ENCODE peak calls at places on chromosomes 1 and 21, in four cellular contexts. H, Z, V and C are unnamed samples.

GRCh38 chr1:200550367-200550766 is 70.2 kb downstream of the KIF14 start:
- DNase-seq in Z (no peak), V (no peak), H (no peak), C (no peak)

GRCh38 chr21:30881480-30881879 is at the start of gene KRTAP11-1:
- DNase-seq in Z (no peak), V (no peak), H (no peak), C (no peak)

GRCh38 chr1:6459850-6460265 is 6.1 kb downstream of the TNFRSF25 start:
- DNase-seq in V (no peak), H (no peak), Z (no peak), C (no peak)

GRCh38 chr1:67060811-67061218 is 6.9 kb upstream of the SLC35D1 start:
- DNase-seq in H (peak), V (peak), Z (no peak), C (no peak)

GRCh38 chr1:168693872-168694238 is 35.2 kb downstream of the DPT start:
- DNase-seq in Z (no peak), H (no peak), V (no peak), C (no peak)

GRCh38 chr1:58290685-58291372 is 255.7 kb downstream of the OMA1 start:
- DNase-seq in Z (no peak), V (no peak), H (no peak), C (no peak)

GRCh38 chr1:44701141-44701573 is 26.6 kb downstream of the ARMH1 start:
- DNase-seq in H (no peak), Z (no peak), V (peak), C (no peak)

GRCh38 chr1:27970401-27970800 is 10.6 kb downstream of the XKR8 start:
- DNase-seq in H (no peak), V (no peak), Z (no peak), C (no peak)

GRCh38 chr1:71921197-71921596 is 361.1 kb downstream of the NEGR1 start:
- DNase-seq in V (no peak), H (no peak), Z (no peak), C (no peak)

GRCh38 chr1:210332233-210332632 is 3.5 kb downstream of the HHAT start:
- DNase-seq in Z (no peak), V (no peak), H (no peak), C (no peak)

GRCh38 chr1:51516639-51517158 is 2.4 kb downstream of the EPS15 start:
- DNase-seq in Z (no peak), V (no peak), H (no peak), C (no peak)

GRCh38 chr1:34806396-34806795 is 13.6 kb downstream of the GJA4 start:
- DNase-seq in H (no peak), Z (no peak), V (no peak), C (no peak)

GRCh38 chr1:37158113-37158749 is 123.9 kb upstream of the GRIK3 start:
- DNase-seq in V (no peak), H (no peak), Z (no peak), C (no peak)

GRCh38 chr1:151352001-151352718 is 5.1 kb upstream of the RFX5 start:
- DNase-seq in Z (no peak), H (no peak), V (peak), C (no peak)

GRCh38 chr1:156898151-156898550 is 4.6 kb downstream of the PEAR1 start:
- DNase-seq in V (peak), Z (no peak), H (no peak), C (peak)

GRCh38 chr1:156406229-156406628 is 37.2 kb downstream of the RHBG start:
- DNase-seq in V (no peak), H (no peak), Z (no peak), C (no peak)

GRCh38 chr1:205593967-205594366 is 37.8 kb downstream of the ELK4 start:
- DNase-seq in V (no peak), Z (no peak), H (no peak), C (no peak)

GRCh38 chr1:98749152-98749756 is 87.7 kb downstream of the SNX7 start:
- DNase-seq in V (no peak), H (no peak), Z (no peak), C (no peak)

GRCh38 chr1:115495603-115496002 is 146.2 kb upstream of the VANGL1 start:
- DNase-seq in H (no peak), V (no peak), Z (no peak), C (no peak)

GRCh38 chr1:234778215-234779159 is 168.5 kb upstream of the IRF2BP2 start:
- DNase-seq in V (no peak), H (peak), Z (no peak), C (no peak)

GRCh38 chr1:154951901-154952657 is 3.8 kb downstream of the PBXIP1 start:
- DNase-seq in H (no peak), V (no peak), Z (no peak), C (peak)

GRCh38 chr1:164577291-164577690 is 18.3 kb downstream of the PBX1 start:
- DNase-seq in Z (no peak), V (no peak), H (no peak), C (no peak)

GRCh38 chr1:64811131-64811530 is 66.3 kb downstream of the RAVER2 start:
- DNase-seq in V (no peak), Z (no peak), H (no peak), C (no peak)

GRCh38 chr1:7705048-7705907 is 65.8 kb upstream of the VAMP3 start:
- DNase-seq in V (no peak), Z (no peak), H (no peak), C (peak)

GRCh38 chr21:44535963-44536362 is 4.0 kb downstream of the KRTAP10-1 start:
- DNase-seq in H (no peak), V (no peak), Z (no peak), C (no peak)
- TF ChIP-seq PBX3 in H (no peak), V (no peak), Z (no peak), C (no peak)

DNA sequence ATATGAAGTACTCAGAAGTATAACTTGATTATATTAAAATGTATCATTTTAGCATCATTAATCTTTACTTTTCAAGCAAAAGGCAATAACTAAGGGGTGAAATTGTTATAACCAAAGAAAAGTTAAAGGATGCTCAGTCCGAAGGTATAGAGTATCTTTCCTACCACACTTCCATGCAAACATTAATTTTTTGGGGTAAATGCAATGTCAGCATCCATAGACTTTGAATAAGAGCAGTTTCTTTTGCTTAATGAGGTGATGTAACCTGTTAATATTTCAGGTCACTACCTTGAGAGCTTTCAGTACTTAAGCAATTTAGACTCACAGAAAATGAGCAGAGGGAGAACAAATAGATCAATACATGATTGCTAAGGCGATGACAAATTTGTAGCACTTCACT is 1093.5 kb downstream of the PLA2G4A start:
- DNase-seq in V (no peak), Z (no peak), H (no peak), C (no peak)
- TF ChIP-seq PBX3 in V (no peak), Z (no peak), H (no peak), C (no peak)

GRCh38 chr1:197615693-197616011 is 159.6 kb downstream of the DENND1B start:
- DNase-seq in V (peak), H (no peak), Z (no peak), C (no peak)

GRCh38 chr1:197619008-197619640 is 156.2 kb downstream of the DENND1B start:
- DNase-seq in V (peak), Z (no peak), H (no peak), C (no peak)

GRCh38 chr1:197618065-197618464 is 157.2 kb downstream of the DENND1B start:
- DNase-seq in H (no peak), Z (no peak), V (peak), C (no peak)

GRCh38 chr1:197620660-197621273 is 154.5 kb downstream of the DENND1B start:
- DNase-seq in H (no peak), V (peak), Z (no peak), C (no peak)

GRCh38 chr1:197614916-197615692 is 160.2 kb downstream of the DENND1B start:
- DNase-seq in V (peak), Z (peak), H (no peak), C (no peak)
- TF ChIP-seq PBX3 in V (no peak), Z (no peak), H (no peak), C (no peak)

GRCh38 chr1:220818421-220819173 is 31.9 kb downstream of the MTARC1 start:
- DNase-seq in Z (no peak), V (no peak), H (no peak), C (no peak)
- TF ChIP-seq PBX3 in Z (no peak), V (no peak), H (no peak), C (no peak)

GRCh38 chr21:42310411-42311001 is 4.7 kb downstream of the TFF3 start:
- DNase-seq in Z (no peak), V (no peak), H (no peak), C (no peak)
- TF ChIP-seq PBX3 in Z (no peak), V (no peak), H (no peak), C (no peak)

DNA sequence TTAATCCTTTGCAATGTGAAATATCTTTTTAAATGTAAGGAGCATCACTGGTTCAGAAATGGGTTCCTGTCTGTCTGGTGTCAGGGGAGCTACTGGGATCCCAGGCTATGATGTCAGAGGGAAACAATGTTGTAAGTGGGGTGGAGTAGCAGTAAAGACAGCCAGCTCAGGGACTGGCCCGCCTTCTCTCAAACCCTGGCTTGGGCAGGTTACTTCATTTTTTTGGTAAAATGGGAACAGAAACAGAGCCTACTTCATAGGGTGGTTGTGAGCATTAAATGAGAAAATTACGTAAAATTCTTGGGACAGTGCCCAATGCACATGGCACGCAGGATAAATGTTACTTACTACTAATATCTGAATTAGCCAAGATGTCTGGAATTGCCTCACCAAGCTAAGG is 30.7 kb upstream of the IL20 start:
- DNase-seq in H (no peak), Z (no peak), V (no peak), C (no peak)
- TF ChIP-seq PBX3 in H (no peak), Z (no peak), V (no peak), C (no peak)

DNA sequence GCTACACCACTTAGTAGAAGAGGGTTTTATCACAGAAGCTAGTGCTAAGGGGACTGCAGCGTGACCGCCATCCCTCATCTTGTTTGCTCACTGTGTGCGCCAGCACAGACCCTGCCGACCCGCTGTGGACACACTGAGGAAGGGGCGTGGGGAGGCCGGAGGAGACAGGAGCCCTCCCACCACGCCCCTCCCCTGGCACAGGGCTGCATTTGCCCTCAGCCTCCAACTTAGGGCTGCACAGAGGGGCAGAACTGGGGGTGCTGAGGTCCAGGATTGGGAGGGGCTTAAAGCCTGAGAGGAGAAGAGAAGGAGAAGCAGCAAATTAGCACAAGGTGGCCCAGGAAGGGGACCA is 37.2 kb downstream of the RRP1 start:
- DNase-seq in Z (no peak), H (no peak), V (no peak), C (peak)
- TF ChIP-seq PBX3 in Z (no peak), H (no peak), V (no peak), C (no peak)

GRCh38 chr1:10525208-10525607 is 50.5 kb downstream of the PEX14 start:
- DNase-seq in Z (no peak), V (no peak), H (no peak), C (no peak)
- TF ChIP-seq PBX3 in Z (no peak), V (no peak), H (no peak), C (no peak)

DNA sequence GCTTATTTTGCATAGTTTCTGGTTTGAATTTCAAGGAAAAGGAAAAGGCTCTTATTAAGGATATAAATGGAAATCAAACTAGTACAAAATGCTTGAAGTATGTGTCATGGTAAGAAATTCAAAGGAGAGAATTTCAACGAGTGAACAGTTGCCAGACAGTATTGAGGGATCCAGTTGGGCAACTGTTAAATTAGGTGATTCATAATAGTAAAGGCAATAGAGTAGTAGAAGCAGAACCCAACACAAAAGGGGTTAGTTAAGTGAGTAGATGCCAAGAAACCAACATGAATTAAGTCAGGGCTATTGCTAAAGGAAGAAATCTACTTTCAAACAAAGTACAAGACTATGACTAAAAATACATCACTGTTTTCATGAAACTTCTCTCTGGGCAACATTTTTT is 1.0 kb downstream of the GBP5 start:
- DNase-seq in V (no peak), Z (no peak), H (no peak), C (no peak)
- TF ChIP-seq PBX3 in V (no peak), Z (no peak), H (no peak), C (no peak)

DNA sequence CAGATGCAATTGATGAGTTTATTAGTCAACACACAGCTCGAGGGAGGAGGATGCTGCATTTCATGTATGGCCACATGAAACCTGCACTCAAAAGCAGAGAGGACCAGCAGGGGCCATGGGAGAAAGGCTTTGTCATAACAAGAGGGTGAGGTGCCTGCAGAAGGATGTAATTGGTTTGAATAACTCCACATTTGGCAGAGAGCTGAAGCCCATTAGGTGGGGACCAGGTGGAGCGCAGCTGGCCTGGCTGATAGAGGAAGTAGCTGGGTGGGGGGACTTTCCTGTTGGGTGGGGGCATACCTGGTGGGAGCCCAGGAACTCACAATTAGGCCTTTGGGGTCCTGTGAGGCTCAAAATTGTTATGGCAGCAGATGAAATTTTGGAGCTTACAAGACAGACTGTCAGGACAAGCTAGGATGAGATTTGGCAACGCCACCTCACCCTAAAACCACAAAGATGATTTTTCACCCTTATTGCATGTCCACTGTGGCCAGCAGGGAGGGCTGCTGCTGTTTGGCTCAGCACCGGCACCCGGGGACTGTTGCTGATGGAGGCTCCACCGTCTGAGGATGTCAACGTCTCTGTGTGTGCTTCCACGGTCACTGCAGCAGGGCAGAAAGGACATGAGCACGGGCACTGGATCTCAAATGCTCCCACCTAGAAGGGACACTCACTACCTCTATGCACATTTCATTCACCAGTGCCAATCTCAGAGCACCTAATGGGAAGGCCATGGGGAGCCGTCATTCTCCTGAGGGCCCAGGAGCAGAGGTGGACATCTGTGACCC is 599.4 kb downstream of the PTPRU start:
- DNase-seq in V (no peak), Z (no peak), H (no peak), C (no peak)
- TF ChIP-seq PBX3 in V (no peak), Z (no peak), H (no peak), C (no peak)